ENCODE peak calls at places on chromosome 18, in four cellular contexts. One of them, this sample, is unnamed.

GRCh38 chr18:77899972-77900754 is 650.5 kb downstream of the GALR1 start:
- DNase-seq in HepG2: no peak
- DNase-seq in K562: peak
- DNase-seq in IMR-90: no peak
- DNase-seq in this sample: peak

GRCh38 chr18:10329116-10329515 is 125.3 kb upstream of the APCDD1 start:
- DNase-seq in IMR-90: peak
- DNase-seq in HepG2: no peak
- DNase-seq in K562: no peak
- DNase-seq in this sample: no peak

GRCh38 chr18:468841-469796 is 31.4 kb downstream of the COLEC12 start:
- DNase-seq in HepG2: peak
- DNase-seq in IMR-90: no peak
- DNase-seq in K562: no peak
- DNase-seq in this sample: no peak

GRCh38 chr18:57051586-57052044 is 95.3 kb upstream of the BOD1L2 start:
- DNase-seq in IMR-90: no peak
- DNase-seq in K562: peak
- DNase-seq in HepG2: no peak
- DNase-seq in this sample: no peak

GRCh38 chr18:46408334-46408987 is 248.6 kb downstream of the LOXHD1 start:
- DNase-seq in IMR-90: no peak
- DNase-seq in HepG2: peak
- DNase-seq in K562: peak
- DNase-seq in this sample: peak

GRCh38 chr18:63186934-63187574 is 132.5 kb downstream of the BCL2 start:
- DNase-seq in K562: no peak
- DNase-seq in IMR-90: no peak
- DNase-seq in HepG2: no peak
- DNase-seq in this sample: no peak

GRCh38 chr18:2923464-2923863 is 76.7 kb downstream of the EMILIN2 start:
- DNase-seq in HepG2: no peak
- DNase-seq in IMR-90: peak
- DNase-seq in K562: no peak
- DNase-seq in this sample: no peak

GRCh38 chr18:62450546-62451395 is 72.1 kb upstream of the ZCCHC2 start:
- DNase-seq in HepG2: peak
- DNase-seq in K562: peak
- DNase-seq in IMR-90: peak
- DNase-seq in this sample: peak

GRCh38 chr18:424071-424868 is 76.2 kb downstream of the COLEC12 start:
- DNase-seq in HepG2: no peak
- DNase-seq in K562: no peak
- DNase-seq in IMR-90: no peak
- DNase-seq in this sample: no peak

GRCh38 chr18:22536558-22536957 is 118.8 kb upstream of the CTAGE1 start:
- DNase-seq in K562: peak
- DNase-seq in HepG2: no peak
- DNase-seq in IMR-90: no peak
- DNase-seq in this sample: no peak

GRCh38 chr18:8501044-8501443 is 108.2 kb upstream of the RAB12 start:
- DNase-seq in K562: no peak
- DNase-seq in HepG2: no peak
- DNase-seq in IMR-90: no peak
- DNase-seq in this sample: no peak

GRCh38 chr18:44592639-44593038 is 88.0 kb upstream of the SETBP1 start:
- DNase-seq in K562: no peak
- DNase-seq in HepG2: no peak
- DNase-seq in IMR-90: peak
- DNase-seq in this sample: no peak

GRCh38 chr18:37430346-37431076 is 135.1 kb downstream of the CELF4 start:
- DNase-seq in K562: no peak
- DNase-seq in HepG2: no peak
- DNase-seq in IMR-90: no peak
- DNase-seq in this sample: peak

GRCh38 chr18:48410095-48410920 is 1.1 kb upstream of the ZBTB7C start:
- DNase-seq in K562: peak
- DNase-seq in IMR-90: peak
- DNase-seq in HepG2: peak
- DNase-seq in this sample: peak

GRCh38 chr18:50162486-50163304 is 32.3 kb downstream of the MYO5B start:
- DNase-seq in HepG2: no peak
- DNase-seq in IMR-90: no peak
- DNase-seq in K562: no peak
- DNase-seq in this sample: no peak

GRCh38 chr18:46051731-46052461 is 20.2 kb downstream of the PSTPIP2 start:
- DNase-seq in HepG2: peak
- DNase-seq in IMR-90: peak
- DNase-seq in K562: no peak
- DNase-seq in this sample: no peak

GRCh38 chr18:2906522-2907458 is 60.0 kb downstream of the EMILIN2 start:
- DNase-seq in K562: peak
- DNase-seq in HepG2: peak
- DNase-seq in IMR-90: no peak
- DNase-seq in this sample: peak

GRCh38 chr18:80023173-80023572 is 11.1 kb upstream of the RBFA start:
- DNase-seq in HepG2: no peak
- DNase-seq in IMR-90: no peak
- DNase-seq in K562: no peak
- DNase-seq in this sample: peak

GRCh38 chr18:55529581-55529980 is 58.4 kb downstream of the TCF4 start:
- DNase-seq in HepG2: no peak
- DNase-seq in K562: no peak
- DNase-seq in IMR-90: no peak
- DNase-seq in this sample: no peak

GRCh38 chr18:48869591-48869990 is 81.2 kb downstream of the SMAD7 start:
- DNase-seq in HepG2: no peak
- DNase-seq in K562: no peak
- DNase-seq in IMR-90: no peak
- DNase-seq in this sample: no peak

GRCh38 chr18:37390687-37391086 is 174.9 kb downstream of the CELF4 start:
- DNase-seq in HepG2: no peak
- DNase-seq in IMR-90: no peak
- DNase-seq in K562: no peak
- DNase-seq in this sample: no peak

GRCh38 chr18:55224086-55224625 is 264.9 kb upstream of the CCDC68 start:
- DNase-seq in HepG2: no peak
- DNase-seq in IMR-90: peak
- DNase-seq in K562: no peak
- DNase-seq in this sample: no peak

GRCh38 chr18:616380-616995 is 19.7 kb downstream of the CLUL1 start:
- DNase-seq in K562: peak
- DNase-seq in HepG2: peak
- DNase-seq in IMR-90: peak
- DNase-seq in this sample: peak

DNA sequence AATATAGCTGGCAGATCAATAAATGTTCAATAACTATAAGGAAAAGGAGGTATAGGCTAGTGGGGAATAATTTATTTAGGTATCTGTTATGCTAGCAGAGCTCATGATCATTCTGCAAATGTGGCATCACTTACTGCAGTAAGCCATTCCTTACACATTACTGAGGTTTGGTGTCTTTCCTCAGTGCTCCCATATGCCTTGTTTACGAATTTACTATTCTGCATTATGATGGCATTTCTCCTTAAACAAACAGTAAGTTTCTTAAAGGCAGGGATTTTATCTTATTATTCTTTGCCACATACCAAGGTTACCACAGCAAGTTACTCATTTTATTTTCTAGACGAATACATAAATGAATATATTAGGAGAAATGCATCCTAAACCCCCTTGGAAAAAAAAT is 88.4 kb downstream of the DSEL start:
- DNase-seq in HepG2: no peak
- DNase-seq in K562: no peak
- DNase-seq in IMR-90: peak
- DNase-seq in this sample: no peak
- TF ChIP-seq MAZ in HepG2: no peak
- TF ChIP-seq MAZ in K562: no peak
- TF ChIP-seq MAZ in IMR-90: no peak
- TF ChIP-seq MAZ in this sample: no peak

GRCh38 chr18:72867721-72868665 is at the start of gene NETO1:
- DNase-seq in HepG2: no peak
- DNase-seq in IMR-90: no peak
- DNase-seq in K562: no peak
- DNase-seq in this sample: no peak
- TF ChIP-seq RFX5 in HepG2: no peak
- TF ChIP-seq RFX5 in IMR-90: no peak
- TF ChIP-seq RFX5 in K562: no peak
- TF ChIP-seq RFX5 in this sample: no peak

GRCh38 chr18:12837747-12838146 is 46.3 kb downstream of the PTPN2 start:
- DNase-seq in K562: no peak
- DNase-seq in HepG2: no peak
- DNase-seq in IMR-90: peak
- DNase-seq in this sample: no peak

GRCh38 chr18:12839526-12840196 is 44.4 kb downstream of the PTPN2 start:
- DNase-seq in IMR-90: no peak
- DNase-seq in HepG2: no peak
- DNase-seq in K562: no peak
- DNase-seq in this sample: no peak

GRCh38 chr18:12836551-12836950 is 47.5 kb downstream of the PTPN2 start:
- DNase-seq in IMR-90: no peak
- DNase-seq in HepG2: no peak
- DNase-seq in K562: no peak
- DNase-seq in this sample: no peak

GRCh38 chr18:12839057-12839525 is 44.9 kb downstream of the PTPN2 start:
- DNase-seq in K562: no peak
- DNase-seq in HepG2: no peak
- DNase-seq in IMR-90: no peak
- DNase-seq in this sample: no peak

DNA sequence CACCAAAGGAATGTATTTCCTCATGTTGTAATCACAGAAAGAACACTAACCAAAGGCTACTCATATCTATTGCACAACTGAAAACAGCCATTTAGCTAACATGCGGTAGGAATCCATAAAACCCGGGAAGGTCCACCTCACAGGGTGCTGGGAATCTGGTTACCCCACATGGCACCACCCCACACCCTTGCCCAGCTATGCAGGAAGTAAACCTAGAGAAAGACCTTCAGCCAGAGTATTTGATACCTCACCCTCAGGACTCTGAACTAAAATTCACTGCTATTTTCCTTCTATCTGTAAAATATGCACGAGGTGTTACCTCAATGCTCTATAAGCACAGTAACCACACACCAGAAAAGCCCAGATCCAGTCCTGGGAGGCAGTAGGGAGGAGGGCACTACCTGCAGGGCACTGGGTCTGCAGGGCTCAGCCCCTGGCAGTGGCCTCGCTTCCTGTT is 45.8 kb downstream of the PTPN2 start:
- DNase-seq in HepG2: peak
- DNase-seq in K562: peak
- DNase-seq in IMR-90: peak
- DNase-seq in this sample: peak
- TF ChIP-seq POLR2A in HepG2: no peak
- TF ChIP-seq POLR2A in K562: no peak
- TF ChIP-seq POLR2A in IMR-90: no peak
- TF ChIP-seq POLR2A in this sample: no peak

DNA sequence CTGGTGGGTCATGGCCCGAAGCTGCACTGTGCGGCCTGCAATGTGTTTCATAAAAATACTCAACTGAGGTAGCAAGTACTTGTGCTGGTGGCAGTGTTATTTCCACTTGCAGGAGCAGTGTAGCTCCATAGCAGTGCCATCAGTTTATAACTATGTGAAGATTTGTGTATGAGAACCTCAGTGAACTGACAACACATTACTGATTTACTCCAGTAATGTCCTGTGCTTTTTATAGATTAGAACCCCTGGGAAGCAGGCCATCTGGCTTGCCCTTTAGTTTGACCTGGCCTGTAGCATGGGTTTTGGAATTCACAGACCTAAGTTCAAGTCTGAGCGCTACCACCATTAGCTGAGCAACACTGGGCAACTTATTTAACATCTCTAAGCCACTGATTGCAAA is 99.7 kb upstream of the AQP4 start:
- DNase-seq in HepG2: no peak
- DNase-seq in IMR-90: no peak
- DNase-seq in K562: no peak
- DNase-seq in this sample: no peak
- TF ChIP-seq MAZ in HepG2: no peak
- TF ChIP-seq MAZ in IMR-90: no peak
- TF ChIP-seq MAZ in K562: no peak
- TF ChIP-seq MAZ in this sample: no peak